ENCODE peak calls at places on chromosomes 4 and X, in four cellular contexts. R, G, B and W are unnamed samples.

GRCh38 chrX:132209527-132209926 is 9.7 kb downstream of the RAP2C start:
- DNase-seq in R (peak), G (no peak), B (no peak), W (no peak)

GRCh38 chr4:117549624-117550023 is 464.2 kb upstream of the TRAM1L1 start:
- DNase-seq in R (no peak), G (no peak), B (no peak), W (no peak)

GRCh38 chrX:100447563-100448397 is 37.7 kb upstream of the PCDH19 start:
- DNase-seq in R (peak), G (no peak), B (peak), W (peak)

GRCh38 chr4:159428975-159429692 is 326.3 kb downstream of the RAPGEF2 start:
- DNase-seq in R (no peak), G (no peak), B (no peak), W (no peak)

GRCh38 chrX:41333744-41333993 is 293 bp upstream of the DDX3X start:
- DNase-seq in R (peak), G (no peak), B (peak), W (peak)

GRCh38 chr4:174215936-174216699 is 67.3 kb downstream of the FBXO8 start:
- DNase-seq in R (no peak), G (no peak), B (no peak), W (no peak)

GRCh38 chr4:88697113-88697512 is 516 bp downstream of the NAP1L5 start:
- DNase-seq in R (no peak), G (no peak), B (no peak), W (no peak)

GRCh38 chr4:22458112-22458511 is 57.8 kb downstream of the ADGRA3 start:
- DNase-seq in R (no peak), G (no peak), B (no peak), W (no peak)

GRCh38 chrX:65718538-65718937 is 51.1 kb downstream of the MSN start:
- DNase-seq in R (no peak), G (no peak), B (no peak), W (no peak)

GRCh38 chr4:28062562-28062961 is 1201.9 kb downstream of the STIM2 start:
- DNase-seq in R (no peak), G (no peak), B (no peak), W (no peak)

GRCh38 chr4:153483432-153484418 is 17.6 kb downstream of the TMEM131L start:
- DNase-seq in R (no peak), G (no peak), B (no peak), W (no peak)

GRCh38 chr4:106691749-106692148 is 323.2 kb upstream of the GIMD1 start:
- DNase-seq in R (peak), G (no peak), B (no peak), W (no peak)

GRCh38 chr4:81833596-81833995 is 361.9 kb upstream of the RASGEF1B start:
- DNase-seq in R (no peak), G (no peak), B (no peak), W (no peak)

GRCh38 chrX:39840141-39841126 is 257.3 kb downstream of the BCOR start:
- DNase-seq in R (no peak), G (no peak), B (no peak), W (no peak)

GRCh38 chr4:54575919-54576318 is 81.8 kb upstream of the KIT start:
- DNase-seq in R (no peak), G (no peak), B (no peak), W (no peak)